ENCODE peak calls at places on chromosomes 5 and 9, in six cellular contexts. S is neural progenitor cell; V is Panc1; U is CD4-positive, CD25-positive, alpha-beta regulatory T cell; E is IMR-90; K is fibroblast of lung. R is an unnamed sample.

GRCh38 chr9:127183814-127184582 is 61.6 kb upstream of the ANGPTL2 start:
- DNase-seq in E (peak; percentile 88), K (peak; percentile 97), U (no peak), V (no peak), S (no peak), R (no peak)

GRCh38 chr5:4362411-4362810 is 766.8 kb downstream of the IRX1 start:
- DNase-seq in V (no peak), K (no peak), S (no peak), E (no peak), U (no peak), R (no peak)

GRCh38 chr9:4862506-4863250 is 69.9 kb downstream of the RCL1 start:
- DNase-seq in K (peak; percentile 19), S (no peak), V (no peak), E (peak; percentile 51), U (no peak), R (no peak)

GRCh38 chr9:37324261-37324683 is 98.2 kb upstream of the GRHPR start:
- DNase-seq in K (peak; percentile 34), V (no peak), U (no peak), S (peak; percentile 13), E (peak; percentile 53), R (no peak)

GRCh38 chr9:76818271-76818670 is 54.0 kb downstream of the PCA3 start:
- DNase-seq in S (no peak), V (peak; percentile 82), U (no peak), E (peak; percentile 98), K (peak; percentile 98), R (peak; percentile 26)

GRCh38 chr9:20584968-20585643 is 37.2 kb downstream of the MLLT3 start:
- DNase-seq in K (no peak), V (no peak), E (no peak), U (no peak), S (no peak), R (no peak)

GRCh38 chr5:452856-453710 is 10.1 kb downstream of the EXOC3 start:
- DNase-seq in V (no peak), E (no peak), U (no peak), K (no peak), S (no peak), R (peak; percentile 2)

GRCh38 chr5:132001647-132002561 is 9.6 kb downstream of the ACSL6 start:
- DNase-seq in E (peak; percentile 24), S (peak; percentile 38), U (no peak), K (peak; percentile 8), V (no peak), R (peak; percentile 29)

GRCh38 chr5:43191740-43192557 is at the start of gene NIM1K:
- DNase-seq in V (no peak), S (peak; percentile 80), U (peak; percentile 36), E (peak; percentile 27), K (peak; percentile 68), R (peak; percentile 62)

GRCh38 chr9:136860529-136860928 is 5.6 kb downstream of the EDF1 start:
- DNase-seq in K (no peak), U (no peak), V (no peak), S (no peak), E (no peak), R (no peak)

GRCh38 chr5:160083012-160083436 is 36.2 kb downstream of the PWWP2A start:
- DNase-seq in K (peak; percentile 73), E (peak; percentile 81), S (no peak), V (peak; percentile 54), U (no peak), R (no peak)

GRCh38 chr5:56819027-56819881 is 3.9 kb downstream of the MAP3K1 start:
- DNase-seq in V (no peak), K (peak; percentile 39), S (no peak), U (no peak), E (no peak), R (no peak)

GRCh38 chr5:68193481-68194036 is 22.0 kb upstream of the PIK3R1 start:
- DNase-seq in U (peak; percentile 11), S (no peak), E (no peak), K (no peak), V (no peak), R (no peak)

GRCh38 chr5:60701317-60701988 is 1.5 kb upstream of the DEPDC1B start:
- DNase-seq in E (no peak), V (no peak), K (no peak), S (no peak), U (no peak), R (no peak)

GRCh38 chr5:168670881-168671575 is 91.9 kb upstream of the PANK3 start:
- DNase-seq in S (peak; percentile 46), K (no peak), U (no peak), E (no peak), V (no peak), R (no peak)

GRCh38 chr9:127690735-127691134 is 16.1 kb upstream of the CFAP157 start:
- DNase-seq in S (no peak), U (no peak), K (no peak), E (no peak), V (no peak), R (no peak)

GRCh38 chr5:1792842-1793266 is 6.8 kb downstream of the MRPL36 start:
- DNase-seq in K (peak; percentile 84), E (peak; percentile 92), S (no peak), V (no peak), U (peak; percentile 96), R (no peak)

GRCh38 chr5:135377751-135378680 is 21.0 kb downstream of the MACROH2A1 start:
- DNase-seq in V (no peak), E (no peak), S (no peak), K (no peak), U (no peak), R (no peak)

GRCh38 chr9:127366594-127366993 is 30.4 kb upstream of the SLC2A8 start:
- DNase-seq in K (no peak), S (no peak), U (no peak), V (no peak), E (no peak), R (no peak)

GRCh38 chr9:116365056-116365471 is 211.5 kb downstream of the PAPPA start:
- DNase-seq in E (peak; percentile 78), U (no peak), S (no peak), V (no peak), K (peak; percentile 82), R (peak; percentile 73)

GRCh38 chr9:76374702-76375543 is 19.3 kb downstream of the RFK start:
- DNase-seq in E (peak; percentile 96), V (peak; percentile 64), K (peak; percentile 95), S (peak; percentile 36), U (no peak), R (peak; percentile 66)

GRCh38 chr5:127878174-127878750 is 175.1 kb downstream of the CCDC192 start:
- DNase-seq in S (peak; percentile 60), V (peak; percentile 42), K (peak; percentile 57), U (peak; percentile 6), E (peak; percentile 57), R (peak; percentile 16)

GRCh38 chr5:115954144-115954543 is 8.1 kb upstream of the LVRN start:
- DNase-seq in K (no peak), E (no peak), U (no peak), S (no peak), V (no peak), R (no peak)

GRCh38 chr9:20312732-20313131 is 309.6 kb downstream of the MLLT3 start:
- DNase-seq in K (peak; percentile 28), V (no peak), E (peak; percentile 67), S (no peak), U (no peak), R (no peak)

GRCh38 chr9:126783958-126784357 is 20.9 kb upstream of the ZBTB43 start:
- DNase-seq in U (no peak), E (no peak), K (no peak), S (no peak), V (no peak), R (peak; percentile 44)

GRCh38 chr9:71121275-71122168 is at the start of gene TRPM3:
- DNase-seq in S (peak; percentile 91), K (no peak), E (no peak), U (no peak), V (no peak), R (no peak)

GRCh38 chr9:74496819-74497749 is at the start of gene RORB:
- DNase-seq in S (peak; percentile 95), U (peak; percentile 23), E (peak; percentile 5), V (no peak), K (peak; percentile 38), R (peak; percentile 59)

GRCh38 chr9:35907732-35908483 is 1.4 kb upstream of the SPAAR start:
- DNase-seq in S (peak; percentile 39), E (peak; percentile 88), K (peak; percentile 96), V (no peak), U (no peak), R (peak; percentile 77)

GRCh38 chr9:79353856-79354520 is 217.8 kb upstream of the TLE4 start:
- DNase-seq in S (no peak), K (peak; percentile 27), U (no peak), E (peak; percentile 85), V (no peak), R (no peak)

GRCh38 chr9:32551491-32552049 is 557 bp upstream of the SMIM27 start:
- DNase-seq in U (peak; percentile 64), V (no peak), E (peak; percentile 36), K (peak; percentile 29), S (peak; percentile 65), R (peak; percentile 29)
- H3K4me1 ChIP-seq in U (peaks cover 32% of the 10 kb centered on the region), V (peaks cover 16% of the 10 kb centered on the region), E (no peaks in the 10 kb centered on the region), K (no peaks in the 10 kb centered on the region), S (peaks cover 13% of the 10 kb centered on the region), R (peaks cover 34% of the 10 kb centered on the region)

DNA sequence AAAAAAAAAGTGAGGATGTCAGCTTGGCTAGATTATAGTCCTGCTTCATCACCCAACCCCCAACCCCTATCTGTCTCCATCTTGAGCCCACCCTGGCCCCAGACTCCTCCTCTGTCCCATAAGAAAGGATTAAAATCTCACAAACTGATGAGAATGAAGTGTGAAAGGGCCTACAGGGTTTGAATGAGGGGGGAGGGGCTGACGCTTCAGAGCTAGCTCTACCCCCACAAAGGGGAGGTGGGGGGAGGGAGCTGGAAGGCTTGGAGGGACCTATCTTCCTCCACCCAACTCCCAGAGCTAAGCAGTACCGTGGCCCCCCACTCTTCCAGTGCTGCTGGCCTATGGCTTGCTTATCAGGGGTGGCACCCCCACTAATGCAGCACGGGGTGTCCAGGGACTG is 43.7 kb upstream of the HAND1 start:
- DNase-seq in S (peak; percentile 52), K (no peak), E (no peak), V (no peak), U (no peak), R (no peak)
- H3K4me3 ChIP-seq in S (peak overlapping the region; percentile 35), K (no peak overlapping the region), E (no peak overlapping the region), V (no peak overlapping the region), U (no peak overlapping the region), R (no peak overlapping the region)

GRCh38 chr9:109164040-109164439 is 3.0 kb downstream of the FRRS1L start:
- DNase-seq in E (no peak), U (no peak), K (no peak), V (no peak), S (no peak), R (no peak)

GRCh38 chr9:109167716-109168115 is 667 bp upstream of the FRRS1L start:
- DNase-seq in U (no peak), E (no peak), S (no peak), V (no peak), K (no peak), R (no peak)

GRCh38 chr9:109166171-109166770 is 778 bp downstream of the FRRS1L start:
- DNase-seq in K (no peak), E (no peak), V (no peak), U (no peak), S (peak; percentile 88), R (no peak)

GRCh38 chr9:109168170-109168569 is 1.1 kb upstream of the FRRS1L start:
- DNase-seq in V (no peak), E (no peak), K (no peak), U (no peak), S (no peak), R (no peak)

GRCh38 chr9:109166771-109167601 is at the start of gene FRRS1L:
- DNase-seq in K (no peak), V (no peak), E (no peak), S (peak; percentile 78), U (no peak), R (no peak)
- H3K27me3 ChIP-seq in K (peaks cover 33% of the 10 kb centered on the region), V (no peaks in the 10 kb centered on the region), E (peaks cover 46% of the 10 kb centered on the region), S (peaks cover 81% of the 10 kb centered on the region), U (peaks cover 26% of the 10 kb centered on the region), R (peaks cover 39% of the 10 kb centered on the region)

GRCh38 chr9:134215395-134215708 is 51.0 kb upstream of the RNU6ATAC start:
- DNase-seq in V (no peak), U (no peak), E (no peak), K (no peak), S (no peak), R (peak; percentile 16)
- H3K4me1 ChIP-seq in V (no peaks in the 10 kb centered on the region), U (no peaks in the 10 kb centered on the region), E (peaks cover 33% of the 10 kb centered on the region), K (peaks cover 13% of the 10 kb centered on the region), S (peaks cover 22% of the 10 kb centered on the region), R (peaks cover 43% of the 10 kb centered on the region)

R was measured in heart right ventricle.